ENCODE peak calls at places on chromosome 16, in five cellular contexts. One of them, this sample, is unnamed.

GRCh38 chr16:21097151-21097550 is 53.5 kb downstream of the DNAH3 start:
- DNase-seq in neural crest cell: no peak
- DNase-seq in OCI-LY7: no peak
- DNase-seq in transverse colon: no peak
- DNase-seq in upper lobe of left lung: no peak
- DNase-seq in this sample: no peak

GRCh38 chr16:35574454-35575431 is 2115.3 kb downstream of the TP53TG3F start:
- DNase-seq in neural crest cell: no peak
- DNase-seq in OCI-LY7: no peak
- DNase-seq in transverse colon: no peak
- DNase-seq in upper lobe of left lung: peak
- DNase-seq in this sample: no peak

GRCh38 chr16:20676268-20676828 is 21.1 kb downstream of the ACSM1 start:
- DNase-seq in neural crest cell: no peak
- DNase-seq in OCI-LY7: no peak
- DNase-seq in transverse colon: peak
- DNase-seq in upper lobe of left lung: no peak
- DNase-seq in this sample: no peak

GRCh38 chr16:88404769-88405168 is 22.0 kb downstream of the ZNF469 start:
- DNase-seq in neural crest cell: no peak
- DNase-seq in OCI-LY7: no peak
- DNase-seq in transverse colon: no peak
- DNase-seq in upper lobe of left lung: no peak
- DNase-seq in this sample: no peak

GRCh38 chr16:22787456-22788189 is 26.3 kb upstream of the HS3ST2 start:
- DNase-seq in neural crest cell: no peak
- DNase-seq in OCI-LY7: no peak
- DNase-seq in transverse colon: peak
- DNase-seq in upper lobe of left lung: no peak
- DNase-seq in this sample: no peak

GRCh38 chr16:20901441-20902112 is 1.0 kb downstream of the LYRM1 start:
- DNase-seq in neural crest cell: peak
- DNase-seq in OCI-LY7: peak
- DNase-seq in transverse colon: peak
- DNase-seq in upper lobe of left lung: peak
- DNase-seq in this sample: peak

GRCh38 chr16:14669776-14670175 is 24.3 kb downstream of the PLA2G10 start:
- DNase-seq in neural crest cell: no peak
- DNase-seq in OCI-LY7: no peak
- DNase-seq in transverse colon: peak
- DNase-seq in upper lobe of left lung: peak
- DNase-seq in this sample: no peak

GRCh38 chr16:1538804-1539520 is 5.5 kb downstream of the TMEM204 start:
- DNase-seq in neural crest cell: no peak
- DNase-seq in OCI-LY7: peak
- DNase-seq in transverse colon: no peak
- DNase-seq in upper lobe of left lung: peak
- DNase-seq in this sample: no peak

GRCh38 chr16:78211951-78212350 is 112.5 kb downstream of the WWOX start:
- DNase-seq in neural crest cell: no peak
- DNase-seq in OCI-LY7: no peak
- DNase-seq in transverse colon: no peak
- DNase-seq in upper lobe of left lung: no peak
- DNase-seq in this sample: no peak

GRCh38 chr16:21626659-21627277 is 25.6 kb downstream of the IGSF6 start:
- DNase-seq in neural crest cell: no peak
- DNase-seq in OCI-LY7: peak
- DNase-seq in transverse colon: no peak
- DNase-seq in upper lobe of left lung: no peak
- DNase-seq in this sample: no peak

GRCh38 chr16:73457851-73458250 is 409.9 kb upstream of the ZFHX3 start:
- DNase-seq in neural crest cell: no peak
- DNase-seq in OCI-LY7: no peak
- DNase-seq in transverse colon: no peak
- DNase-seq in upper lobe of left lung: no peak
- DNase-seq in this sample: no peak

GRCh38 chr16:67244387-67245188 is 2.7 kb downstream of the FHOD1 start:
- DNase-seq in neural crest cell: no peak
- DNase-seq in OCI-LY7: peak
- DNase-seq in transverse colon: peak
- DNase-seq in upper lobe of left lung: no peak
- DNase-seq in this sample: peak

GRCh38 chr16:14325921-14326401 is 254.8 kb downstream of the MRTFB start:
- DNase-seq in neural crest cell: no peak
- DNase-seq in OCI-LY7: no peak
- DNase-seq in transverse colon: no peak
- DNase-seq in upper lobe of left lung: no peak
- DNase-seq in this sample: no peak

GRCh38 chr16:6104423-6104822 is 1006.8 kb upstream of the EEF2KMT start:
- DNase-seq in neural crest cell: no peak
- DNase-seq in OCI-LY7: no peak
- DNase-seq in transverse colon: no peak
- DNase-seq in upper lobe of left lung: no peak
- DNase-seq in this sample: no peak

GRCh38 chr16:6106061-6106460 is 1008.5 kb upstream of the EEF2KMT start:
- DNase-seq in neural crest cell: no peak
- DNase-seq in OCI-LY7: no peak
- DNase-seq in transverse colon: no peak
- DNase-seq in upper lobe of left lung: no peak
- DNase-seq in this sample: no peak

GRCh38 chr16:6103561-6103960 is 1006.0 kb upstream of the EEF2KMT start:
- DNase-seq in neural crest cell: no peak
- DNase-seq in OCI-LY7: no peak
- DNase-seq in transverse colon: no peak
- DNase-seq in upper lobe of left lung: no peak
- DNase-seq in this sample: no peak

DNA sequence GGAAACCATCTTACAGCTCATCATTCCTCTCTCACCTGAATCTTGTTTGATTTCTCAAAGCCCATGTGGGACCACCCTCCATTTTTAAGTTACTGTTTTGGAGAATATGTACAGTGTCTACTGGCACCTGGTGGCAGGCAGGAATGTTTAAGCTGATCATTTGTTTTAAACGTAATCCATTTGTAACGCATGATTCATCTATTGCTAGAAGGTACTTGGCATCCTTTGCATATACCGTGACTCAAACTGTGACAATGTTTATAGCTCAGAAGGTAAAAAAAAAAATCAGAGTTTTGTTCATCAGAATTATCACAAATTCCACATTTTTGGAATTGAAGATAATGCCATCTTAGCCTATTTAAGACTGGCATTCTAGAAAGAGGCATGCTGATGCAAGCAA is 1007.5 kb upstream of the EEF2KMT start:
- DNase-seq in neural crest cell: no peak
- DNase-seq in OCI-LY7: no peak
- DNase-seq in transverse colon: no peak
- DNase-seq in upper lobe of left lung: no peak
- DNase-seq in this sample: no peak
- TF ChIP-seq CTCF in neural crest cell: no peak
- TF ChIP-seq CTCF in OCI-LY7: no peak
- TF ChIP-seq CTCF in transverse colon: no peak
- TF ChIP-seq CTCF in upper lobe of left lung: no peak
- TF ChIP-seq CTCF in this sample: no peak

DNA sequence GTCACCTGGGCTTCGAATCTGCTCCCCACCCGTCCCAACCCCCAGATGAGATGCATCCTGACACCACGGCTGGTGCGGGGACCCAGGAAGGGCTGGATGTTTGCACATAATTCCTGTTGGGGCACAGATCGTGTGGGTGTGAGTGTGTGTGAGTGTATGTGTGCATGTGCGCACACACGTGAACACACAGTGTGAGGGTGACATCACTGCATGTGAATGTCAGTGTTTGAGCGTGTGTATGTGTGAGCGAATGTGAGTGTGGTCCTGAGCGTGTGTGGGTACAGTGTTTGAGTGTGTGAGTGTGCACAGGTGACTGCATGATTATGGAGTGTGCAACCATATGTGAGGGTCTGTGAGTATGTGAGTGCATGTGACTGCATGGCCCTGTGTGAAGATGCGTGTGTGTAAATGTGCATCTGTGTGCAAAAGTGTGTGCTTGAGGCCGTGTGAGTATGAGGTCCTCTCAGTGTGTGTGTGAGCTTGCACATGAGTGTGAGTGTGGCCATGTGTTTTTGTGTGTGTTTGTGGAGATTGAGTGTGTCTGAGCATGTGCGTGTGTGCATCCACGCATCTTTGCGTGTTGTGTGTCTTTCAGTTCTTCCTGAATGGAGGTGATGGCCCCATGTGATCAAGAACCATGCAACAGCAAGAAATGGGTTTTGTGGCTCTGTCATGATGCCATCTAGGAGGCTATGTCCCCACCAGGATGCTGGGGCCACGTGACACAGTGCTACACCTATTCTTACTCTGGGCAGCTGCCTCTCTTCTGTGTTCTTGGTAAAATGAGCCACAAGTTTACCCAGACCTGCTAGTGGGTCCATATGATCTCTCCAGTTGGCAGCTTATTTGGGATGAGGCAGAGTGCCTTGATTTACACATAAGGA is 70.5 kb upstream of the GCSH start:
- DNase-seq in neural crest cell: no peak
- DNase-seq in OCI-LY7: no peak
- DNase-seq in transverse colon: no peak
- DNase-seq in upper lobe of left lung: no peak
- DNase-seq in this sample: no peak
- TF ChIP-seq CTCF in neural crest cell: no peak
- TF ChIP-seq CTCF in OCI-LY7: no peak
- TF ChIP-seq CTCF in transverse colon: no peak
- TF ChIP-seq CTCF in upper lobe of left lung: no peak
- TF ChIP-seq CTCF in this sample: no peak

DNA sequence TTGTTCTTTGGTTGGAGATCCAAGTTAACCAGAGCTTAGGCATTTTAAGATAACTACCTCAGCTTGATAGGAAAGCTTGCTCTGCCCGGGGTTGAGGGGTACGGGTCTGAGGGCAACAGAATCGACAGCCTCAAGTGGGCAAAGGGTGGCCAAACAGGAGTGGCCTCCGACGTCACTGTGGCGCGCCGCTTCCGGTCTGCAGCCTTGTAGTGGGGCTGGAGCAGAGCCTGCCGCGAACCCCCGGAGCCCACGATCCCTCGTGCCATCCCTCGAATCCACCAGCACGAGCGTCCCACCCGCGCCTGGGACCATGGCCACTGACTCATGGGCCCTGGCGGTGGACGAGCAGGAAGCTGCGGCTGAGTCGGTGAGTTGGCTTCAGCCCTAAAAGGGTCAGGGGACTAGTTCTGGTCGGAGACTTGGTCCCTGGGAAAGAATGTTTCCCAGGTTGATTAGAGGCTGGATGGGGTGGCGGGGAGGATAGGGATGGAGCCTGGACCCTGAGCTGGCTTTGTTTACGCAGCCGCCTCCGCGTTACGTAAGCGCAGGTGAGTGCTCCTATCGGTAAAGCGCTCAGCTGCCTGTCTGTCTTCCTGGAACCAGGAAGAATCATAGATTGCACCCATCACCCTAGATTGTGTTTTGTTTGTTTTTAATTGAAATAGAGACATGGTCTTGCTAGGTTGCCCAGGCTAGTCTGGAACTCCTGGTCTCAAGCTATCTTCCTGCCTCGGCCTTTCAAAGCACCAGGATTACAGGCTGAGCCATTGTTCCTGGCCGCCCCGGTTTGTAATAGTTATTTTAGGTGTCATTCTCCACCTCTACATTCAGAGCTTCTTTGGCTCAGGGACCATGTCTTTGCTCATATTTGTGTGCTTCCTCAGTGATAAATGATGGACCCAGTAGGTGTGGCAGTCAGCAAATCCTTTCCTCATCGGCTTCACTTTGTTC is at the start of gene DDX19B:
- DNase-seq in neural crest cell: peak
- DNase-seq in OCI-LY7: peak
- DNase-seq in transverse colon: peak
- DNase-seq in upper lobe of left lung: peak
- DNase-seq in this sample: peak
- TF ChIP-seq CTCF in neural crest cell: no peak
- TF ChIP-seq CTCF in OCI-LY7: no peak
- TF ChIP-seq CTCF in transverse colon: no peak
- TF ChIP-seq CTCF in upper lobe of left lung: no peak
- TF ChIP-seq CTCF in this sample: no peak

DNA sequence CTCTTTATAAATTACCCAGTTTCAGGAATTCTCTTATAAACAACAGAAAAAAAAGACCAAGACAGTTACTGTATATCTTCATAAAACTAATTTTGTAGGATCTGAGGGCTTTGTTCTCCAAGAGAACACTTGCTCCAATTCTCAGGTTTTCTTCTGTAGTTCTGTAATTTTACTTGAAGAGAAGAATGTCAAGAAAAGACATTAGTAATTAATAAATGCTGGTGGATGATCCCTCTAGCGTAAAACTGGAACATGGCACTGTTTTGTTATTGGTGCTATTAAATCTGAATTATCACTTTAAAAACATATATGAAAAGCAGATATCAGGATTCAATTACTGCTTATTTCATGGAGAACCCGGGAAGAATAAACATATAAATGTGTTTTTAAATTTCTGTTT is 36.5 kb upstream of the CPHXL start:
- DNase-seq in neural crest cell: no peak
- DNase-seq in OCI-LY7: peak
- DNase-seq in transverse colon: no peak
- DNase-seq in upper lobe of left lung: no peak
- DNase-seq in this sample: no peak
- TF ChIP-seq CTCF in neural crest cell: no peak
- TF ChIP-seq CTCF in OCI-LY7: peak
- TF ChIP-seq CTCF in transverse colon: no peak
- TF ChIP-seq CTCF in upper lobe of left lung: no peak
- TF ChIP-seq CTCF in this sample: no peak

GRCh38 chr16:57946181-57946801 is 24.6 kb downstream of the CNGB1 start:
- DNase-seq in neural crest cell: no peak
- DNase-seq in OCI-LY7: no peak
- DNase-seq in transverse colon: no peak
- DNase-seq in upper lobe of left lung: no peak
- DNase-seq in this sample: no peak

GRCh38 chr16:57949595-57950238 is 21.2 kb downstream of the CNGB1 start:
- DNase-seq in neural crest cell: no peak
- DNase-seq in OCI-LY7: no peak
- DNase-seq in transverse colon: no peak
- DNase-seq in upper lobe of left lung: no peak
- DNase-seq in this sample: no peak

GRCh38 chr16:57949013-57949412 is 21.9 kb downstream of the CNGB1 start:
- DNase-seq in neural crest cell: no peak
- DNase-seq in OCI-LY7: no peak
- DNase-seq in transverse colon: no peak
- DNase-seq in upper lobe of left lung: no peak
- DNase-seq in this sample: no peak

GRCh38 chr16:57945740-57946138 is 25.2 kb downstream of the CNGB1 start:
- DNase-seq in neural crest cell: no peak
- DNase-seq in OCI-LY7: no peak
- DNase-seq in transverse colon: no peak
- DNase-seq in upper lobe of left lung: no peak
- DNase-seq in this sample: no peak

GRCh38 chr16:57948027-57948426 is 22.9 kb downstream of the CNGB1 start:
- DNase-seq in neural crest cell: no peak
- DNase-seq in OCI-LY7: no peak
- DNase-seq in transverse colon: no peak
- DNase-seq in upper lobe of left lung: no peak
- DNase-seq in this sample: no peak
- TF ChIP-seq CTCF in neural crest cell: no peak
- TF ChIP-seq CTCF in OCI-LY7: no peak
- TF ChIP-seq CTCF in transverse colon: no peak
- TF ChIP-seq CTCF in upper lobe of left lung: no peak
- TF ChIP-seq CTCF in this sample: no peak

GRCh38 chr16:84141143-84141670 is 3.8 kb downstream of the HSDL1 start:
- DNase-seq in neural crest cell: no peak
- DNase-seq in OCI-LY7: peak
- DNase-seq in transverse colon: no peak
- DNase-seq in upper lobe of left lung: no peak
- DNase-seq in this sample: no peak
- TF ChIP-seq CTCF in neural crest cell: peak
- TF ChIP-seq CTCF in OCI-LY7: peak
- TF ChIP-seq CTCF in transverse colon: no peak
- TF ChIP-seq CTCF in upper lobe of left lung: no peak
- TF ChIP-seq CTCF in this sample: no peak

This sample was measured in activated B cell treated with CpG ODN at 0.5 μM for 24 hours.